ENCODE peak calls at places on chromosome 11, in four cellular contexts. One of them, this sample, is unnamed.

GRCh38 chr11:113952070-113952469 is 22.8 kb upstream of the HTR3A start:
- DNase-seq in K562: no peak
- DNase-seq in GM23338: no peak
- DNase-seq in spleen: no peak
- DNase-seq in this sample: no peak

GRCh38 chr11:9815486-9816136 is 151.7 kb downstream of the SWAP70 start:
- DNase-seq in K562: no peak
- DNase-seq in GM23338: no peak
- DNase-seq in spleen: no peak
- DNase-seq in this sample: no peak

GRCh38 chr11:36492724-36493304 is 17.3 kb downstream of the TRAF6 start:
- DNase-seq in K562: peak
- DNase-seq in GM23338: peak
- DNase-seq in spleen: no peak
- DNase-seq in this sample: no peak

GRCh38 chr11:122633219-122633829 is 22.2 kb upstream of the UBASH3B start:
- DNase-seq in K562: no peak
- DNase-seq in GM23338: peak
- DNase-seq in spleen: no peak
- DNase-seq in this sample: no peak

GRCh38 chr11:8257003-8257664 is 6.5 kb downstream of the LMO1 start:
- DNase-seq in K562: no peak
- DNase-seq in GM23338: no peak
- DNase-seq in spleen: peak
- DNase-seq in this sample: no peak

GRCh38 chr11:125464266-125464662 is 31.8 kb downstream of the FEZ1 start:
- DNase-seq in K562: peak
- DNase-seq in GM23338: no peak
- DNase-seq in spleen: no peak
- DNase-seq in this sample: no peak

GRCh38 chr11:111429066-111429506 is 50.0 kb upstream of the POU2AF1 start:
- DNase-seq in K562: peak
- DNase-seq in GM23338: peak
- DNase-seq in spleen: no peak
- DNase-seq in this sample: peak

GRCh38 chr11:44575288-44575672 is 9.8 kb downstream of the CD82 start:
- DNase-seq in K562: no peak
- DNase-seq in GM23338: no peak
- DNase-seq in spleen: peak
- DNase-seq in this sample: no peak

GRCh38 chr11:57387284-57388030 is 3.0 kb downstream of the PRG2 start:
- DNase-seq in K562: no peak
- DNase-seq in GM23338: no peak
- DNase-seq in spleen: no peak
- DNase-seq in this sample: no peak

GRCh38 chr11:57162179-57162898 is 19.4 kb upstream of the LRRC55 start:
- DNase-seq in K562: no peak
- DNase-seq in GM23338: no peak
- DNase-seq in spleen: no peak
- DNase-seq in this sample: no peak

GRCh38 chr11:128045094-128045725 is 542.1 kb downstream of the ETS1 start:
- DNase-seq in K562: no peak
- DNase-seq in GM23338: no peak
- DNase-seq in spleen: no peak
- DNase-seq in this sample: no peak

GRCh38 chr11:8818421-8818820 is 92.6 kb upstream of the AKIP1 start:
- DNase-seq in K562: no peak
- DNase-seq in GM23338: no peak
- DNase-seq in spleen: no peak
- DNase-seq in this sample: no peak

GRCh38 chr11:61891331-61892084 is at the start of gene FADS3:
- DNase-seq in K562: peak
- DNase-seq in GM23338: peak
- DNase-seq in spleen: peak
- DNase-seq in this sample: peak

GRCh38 chr11:61889831-61890230 is 1.5 kb downstream of the FADS3 start:
- DNase-seq in K562: no peak
- DNase-seq in GM23338: no peak
- DNase-seq in spleen: no peak
- DNase-seq in this sample: no peak

GRCh38 chr11:61892085-61892370 is 683 bp upstream of the FADS3 start:
- DNase-seq in K562: no peak
- DNase-seq in GM23338: peak
- DNase-seq in spleen: no peak
- DNase-seq in this sample: no peak

GRCh38 chr11:61888590-61888989 is 2.8 kb downstream of the FADS3 start:
- DNase-seq in K562: no peak
- DNase-seq in GM23338: no peak
- DNase-seq in spleen: no peak
- DNase-seq in this sample: no peak

GRCh38 chr11:61890536-61891330 is 612 bp downstream of the FADS3 start:
- DNase-seq in K562: peak
- DNase-seq in GM23338: no peak
- DNase-seq in spleen: peak
- DNase-seq in this sample: peak
- TF ChIP-seq POLR2AphosphoS5 in K562: no peak
- TF ChIP-seq POLR2AphosphoS5 in GM23338: no peak
- TF ChIP-seq POLR2AphosphoS5 in spleen: no peak
- TF ChIP-seq POLR2AphosphoS5 in this sample: no peak

GRCh38 chr11:119323532-119324033 is 6.7 kb upstream of the MCAM start:
- DNase-seq in K562: peak
- DNase-seq in GM23338: peak
- DNase-seq in spleen: no peak
- DNase-seq in this sample: peak
- TF ChIP-seq POLR2AphosphoS5 in K562: no peak
- TF ChIP-seq POLR2AphosphoS5 in GM23338: no peak
- TF ChIP-seq POLR2AphosphoS5 in spleen: no peak
- TF ChIP-seq POLR2AphosphoS5 in this sample: peak

GRCh38 chr11:121231576-121232278 is 60.8 kb upstream of the SC5D start:
- DNase-seq in K562: no peak
- DNase-seq in GM23338: no peak
- DNase-seq in spleen: no peak
- DNase-seq in this sample: peak

GRCh38 chr11:121235057-121235456 is 57.5 kb upstream of the SC5D start:
- DNase-seq in K562: no peak
- DNase-seq in GM23338: no peak
- DNase-seq in spleen: no peak
- DNase-seq in this sample: no peak

GRCh38 chr11:121237686-121238658 is 54.6 kb upstream of the SC5D start:
- DNase-seq in K562: no peak
- DNase-seq in GM23338: no peak
- DNase-seq in spleen: no peak
- DNase-seq in this sample: no peak

GRCh38 chr11:121240650-121241299 is 51.8 kb upstream of the SC5D start:
- DNase-seq in K562: no peak
- DNase-seq in GM23338: no peak
- DNase-seq in spleen: no peak
- DNase-seq in this sample: no peak

DNA sequence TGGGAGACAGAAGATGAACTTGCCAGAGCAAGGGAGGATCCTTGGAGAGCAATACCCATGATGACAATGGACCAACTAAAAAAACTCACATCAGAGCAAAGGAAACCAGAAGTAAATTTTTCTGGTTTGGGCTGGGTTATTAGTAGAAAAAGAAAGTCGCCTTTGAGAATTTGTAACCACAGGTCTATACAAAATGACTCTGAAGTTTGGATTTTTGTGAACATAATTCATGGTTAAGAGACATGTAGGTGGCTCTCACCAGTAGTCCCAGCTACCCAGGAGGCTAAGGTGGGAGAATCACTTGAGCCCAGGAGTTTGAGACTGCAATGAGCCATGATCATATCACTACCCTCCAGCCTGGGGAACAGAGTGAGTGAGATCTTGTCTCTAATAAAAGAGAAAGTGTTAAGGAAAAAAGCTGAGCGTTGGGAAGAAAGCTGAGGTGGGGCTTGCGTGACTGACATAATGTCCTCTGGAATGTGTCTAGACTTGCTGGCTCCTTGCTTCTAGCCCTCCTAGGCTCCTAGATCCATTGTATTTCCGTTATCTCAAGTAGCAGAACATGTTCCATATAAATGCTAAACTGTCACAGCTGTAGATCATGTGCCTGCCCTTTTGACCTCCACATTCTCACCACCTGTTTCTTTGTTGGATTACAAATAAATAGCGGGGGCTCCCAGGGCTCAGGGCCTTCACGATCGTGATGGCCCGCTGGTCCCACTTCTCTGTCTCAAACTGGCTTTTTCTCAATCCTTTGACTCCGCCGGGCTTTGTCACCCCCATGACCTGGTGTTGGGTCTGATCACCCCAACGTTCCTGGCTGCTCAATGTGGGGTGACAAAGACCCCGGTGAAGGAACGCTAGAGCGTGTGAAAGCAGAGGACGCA is 56.2 kb upstream of the SC5D start:
- DNase-seq in K562: no peak
- DNase-seq in GM23338: peak
- DNase-seq in spleen: no peak
- DNase-seq in this sample: no peak
- TF ChIP-seq POLR2AphosphoS5 in K562: no peak
- TF ChIP-seq POLR2AphosphoS5 in GM23338: no peak
- TF ChIP-seq POLR2AphosphoS5 in spleen: no peak
- TF ChIP-seq POLR2AphosphoS5 in this sample: no peak

GRCh38 chr11:65071907-65072630 is 11.8 kb downstream of the CDCA5 start:
- DNase-seq in K562: no peak
- DNase-seq in GM23338: no peak
- DNase-seq in spleen: no peak
- DNase-seq in this sample: no peak
- TF ChIP-seq POLR2AphosphoS5 in K562: no peak
- TF ChIP-seq POLR2AphosphoS5 in GM23338: no peak
- TF ChIP-seq POLR2AphosphoS5 in spleen: no peak
- TF ChIP-seq POLR2AphosphoS5 in this sample: no peak

GRCh38 chr11:71787014-71787823 is 45.8 kb upstream of the DEFB108B start:
- DNase-seq in K562: peak
- DNase-seq in GM23338: peak
- DNase-seq in spleen: peak
- DNase-seq in this sample: peak
- TF ChIP-seq POLR2AphosphoS5 in K562: peak
- TF ChIP-seq POLR2AphosphoS5 in GM23338: peak
- TF ChIP-seq POLR2AphosphoS5 in spleen: peak
- TF ChIP-seq POLR2AphosphoS5 in this sample: peak

DNA sequence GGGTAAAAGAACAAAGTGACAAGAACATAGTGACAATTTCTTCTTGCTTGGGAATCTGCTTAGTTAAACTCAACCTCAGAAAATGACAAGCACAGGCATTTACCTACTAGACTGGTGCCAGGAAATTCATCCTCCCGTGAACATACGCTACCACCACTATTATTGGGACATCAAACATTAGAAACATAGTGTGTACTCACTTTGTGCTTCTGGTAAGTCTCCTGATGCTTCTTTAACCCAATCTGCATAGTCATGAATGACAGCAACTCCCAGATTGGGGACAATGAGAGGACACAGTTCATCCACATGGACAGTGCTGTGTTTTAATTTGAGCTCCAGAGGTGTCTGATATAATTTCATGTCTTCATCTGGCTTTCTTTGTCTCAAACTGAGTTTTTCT is 29.2 kb upstream of the CHRNA10 start:
- DNase-seq in K562: no peak
- DNase-seq in GM23338: no peak
- DNase-seq in spleen: no peak
- DNase-seq in this sample: no peak
- TF ChIP-seq POLR2AphosphoS5 in K562: no peak
- TF ChIP-seq POLR2AphosphoS5 in GM23338: no peak
- TF ChIP-seq POLR2AphosphoS5 in spleen: no peak
- TF ChIP-seq POLR2AphosphoS5 in this sample: no peak